ENCODE peak calls at places on chromosomes 12 and 14, in seven cellular contexts. Y is substantia nigra, L is memory B cell, S is glutamatergic neuron, G is astrocyte of the cerebellum, K is naive B cell, I is globus pallidus. X is an unnamed sample.

GRCh38 chr12:102120886-102121285 is 903 bp downstream of the PARPBP start:
- DNase-seq in Y (no peak), S (no peak), K (no peak), L (no peak), I (no peak), G (no peak), X (no peak)

GRCh38 chr14:34699873-34700621 is 14.3 kb downstream of the CFL2 start:
- DNase-seq in I (no peak), G (peak; percentile 80), L (no peak), S (no peak), K (no peak), Y (no peak), X (no peak)

GRCh38 chr14:65412881-65413738 is 580 bp downstream of the FUT8 start:
- DNase-seq in S (peak; percentile 59), K (peak; percentile 73), Y (no peak), G (peak; percentile 38), L (no peak), I (no peak), X (peak; percentile 80)

GRCh38 chr14:38662781-38663180 is 406.9 kb upstream of the CLEC14A start:
- DNase-seq in Y (no peak), I (no peak), S (no peak), K (no peak), G (no peak), L (no peak), X (no peak)

GRCh38 chr12:48567731-48568130 is 2.1 kb downstream of the LALBA start:
- DNase-seq in L (no peak), K (no peak), S (no peak), Y (no peak), G (no peak), I (no peak), X (no peak)

GRCh38 chr14:99072433-99072832 is 199.6 kb downstream of the BCL11B start:
- DNase-seq in S (no peak), L (no peak), G (no peak), Y (no peak), K (no peak), I (no peak), X (no peak)

GRCh38 chr12:3054993-3055711 is 22.0 kb upstream of the TSPAN9 start:
- DNase-seq in K (no peak), Y (no peak), G (no peak), S (no peak), I (no peak), L (no peak), X (no peak)

GRCh38 chr14:49623387-49623786 is 2.8 kb downstream of the MGAT2 start:
- DNase-seq in G (no peak), Y (no peak), K (no peak), L (no peak), S (no peak), I (no peak), X (no peak)

GRCh38 chr12:94285954-94286579 is 137.7 kb downstream of the PLXNC1 start:
- DNase-seq in S (no peak), G (no peak), L (no peak), K (no peak), Y (no peak), I (no peak), X (no peak)

GRCh38 chr14:103111297-103111981 is 11.8 kb upstream of the TNFAIP2 start:
- DNase-seq in Y (no peak), I (no peak), K (no peak), S (no peak), L (no peak), G (no peak), X (no peak)

GRCh38 chr14:106215229-106215628 is 688.8 kb downstream of the TMEM121 start:
- DNase-seq in S (no peak), G (no peak), L (no peak), I (no peak), Y (no peak), K (no peak), X (no peak)

GRCh38 chr14:92679246-92679645 is 69.2 kb downstream of the LGMN start:
- DNase-seq in G (no peak), Y (no peak), K (no peak), S (no peak), L (no peak), I (no peak), X (no peak)

GRCh38 chr14:66360526-66360925 is 125.6 kb upstream of the CCDC196 start:
- DNase-seq in L (no peak), G (no peak), K (no peak), I (no peak), S (no peak), Y (no peak), X (no peak)

GRCh38 chr12:108729612-108730336 is 1.5 kb downstream of the CORO1C start:
- DNase-seq in G (no peak), K (no peak), L (no peak), Y (no peak), S (no peak), I (peak; percentile 79), X (peak; percentile 51)

GRCh38 chr14:74519316-74520074 is 25.9 kb downstream of the ISCA2 start:
- DNase-seq in I (no peak), K (no peak), Y (no peak), G (no peak), L (no peak), S (no peak), X (no peak)

GRCh38 chr12:42921741-42922511 is 332.4 kb upstream of the PRICKLE1 start:
- DNase-seq in K (no peak), Y (no peak), S (no peak), L (no peak), I (peak; percentile 18), G (no peak), X (no peak)

GRCh38 chr14:45068396-45068795 is 15.5 kb upstream of the PRPF39 start:
- DNase-seq in S (no peak), L (no peak), G (no peak), Y (no peak), I (no peak), K (no peak), X (no peak)

GRCh38 chr14:68790656-68791077 is 2.2 kb downstream of the ZFP36L1 start:
- DNase-seq in Y (no peak), L (no peak), I (no peak), K (no peak), S (peak; percentile 2), G (no peak), X (peak; percentile 60)

GRCh38 chr14:23237772-23238594 is at the start of gene RNF212B:
- DNase-seq in L (peak; percentile 43), I (peak; percentile 66), Y (no peak), K (peak; percentile 50), G (peak; percentile 79), S (peak; percentile 88), X (peak; percentile 76)

GRCh38 chr12:114638790-114639435 is 45.1 kb downstream of the TBX3 start:
- DNase-seq in L (no peak), Y (no peak), G (no peak), K (no peak), I (no peak), S (no peak), X (no peak)

GRCh38 chr12:64457036-64457435 is 5.1 kb downstream of the TBK1 start:
- DNase-seq in G (no peak), S (peak; percentile 36), L (no peak), Y (no peak), K (no peak), I (no peak), X (no peak)

GRCh38 chr14:92759300-92759678 is 10.9 kb upstream of the LGMN start:
- DNase-seq in Y (no peak), I (no peak), L (no peak), G (no peak), S (peak; percentile 46), K (no peak), X (no peak)

GRCh38 chr12:28899951-28900350 is 249.1 kb upstream of the FAR2 start:
- DNase-seq in K (no peak), I (no peak), L (no peak), Y (no peak), G (peak; percentile 20), S (no peak), X (no peak)

GRCh38 chr14:84250863-84251262 is 1279.1 kb upstream of the FLRT2 start:
- DNase-seq in L (no peak), K (no peak), Y (no peak), S (no peak), G (no peak), I (no peak), X (no peak)

GRCh38 chr14:104892517-104893434 is 27.7 kb downstream of the CEP170B start:
- DNase-seq in L (no peak), G (no peak), I (no peak), K (no peak), S (peak; percentile 21), Y (no peak), X (no peak)

GRCh38 chr12:90808568-90808967 is 146.4 kb downstream of the CCER1 start:
- DNase-seq in Y (no peak), G (no peak), I (no peak), S (no peak), L (no peak), K (no peak), X (no peak)

GRCh38 chr12:88860846-88861245 is 280.6 kb upstream of the KITLG start:
- DNase-seq in K (no peak), G (no peak), S (no peak), L (no peak), I (no peak), Y (no peak), X (no peak)

GRCh38 chr14:100856056-100856950 is 30.4 kb downstream of the MEG3 start:
- DNase-seq in G (no peak), I (no peak), K (no peak), L (no peak), S (no peak), Y (no peak), X (no peak)